ENCODE peak calls at places on chromosomes 4 and X, in ten cellular contexts. X is effector memory CD4-positive, alpha-beta T cell; A is tibial nerve; N is lung; H is cardiac muscle cell; J is SK-N-SH; E is left ventricle myocardium inferior; D is mammary epithelial cell; B is mesendoderm; Q is neural progenitor cell. T is an unnamed sample.
A peak's percentile ranks its signal among the peaks of the same experiment; 100 is the strongest.

GRCh38 chrX:106608016-106608415 is 3.8 kb upstream of the RADX start:
- DNase-seq in X (peak; percentile 13), A (no peak), N (peak; percentile 39), H (no peak), J (no peak), E (no peak), D (peak; percentile 9), B (peak; percentile 70), Q (peak; percentile 25), T (no peak)

GRCh38 chr4:88706574-88706973 is 8.9 kb upstream of the NAP1L5 start:
- DNase-seq in X (no peak), A (peak; percentile 33), N (no peak), H (peak; percentile 74), J (peak; percentile 57), E (no peak), D (peak; percentile 26), B (peak; percentile 60), Q (peak; percentile 45), T (peak; percentile 36)

GRCh38 chrX:69309074-69309792 is 144.0 kb upstream of the PJA1 start:
- DNase-seq in X (no peak), A (no peak), N (no peak), H (no peak), J (no peak), E (no peak), D (no peak), B (no peak), Q (no peak), T (no peak)

GRCh38 chr4:74682567-74683359 is 111.6 kb downstream of the BTC start:
- DNase-seq in X (no peak), A (no peak), N (peak; percentile 42), H (peak; percentile 22), J (no peak), E (no peak), D (peak; percentile 96), B (peak; percentile 95), Q (no peak), T (no peak)

GRCh38 chr4:123555500-123556273 is 159.1 kb downstream of the SPRY1 start:
- DNase-seq in X (no peak), A (peak; percentile 93), N (peak; percentile 89), H (peak; percentile 60), J (no peak), E (peak; percentile 80), D (peak; percentile 81), B (peak; percentile 23), Q (no peak), T (peak; percentile 88)

GRCh38 chrX:7689791-7690412 is 153.1 kb upstream of the VCX start:
- DNase-seq in X (no peak), A (no peak), N (no peak), H (no peak), J (no peak), E (no peak), D (peak; percentile 61), B (no peak), Q (no peak), T (no peak)

GRCh38 chr4:169044723-169045447 is 34.8 kb upstream of the CBR4 start:
- DNase-seq in X (no peak), A (no peak), N (no peak), H (no peak), J (no peak), E (no peak), D (no peak), B (no peak), Q (no peak), T (no peak)

GRCh38 chr4:76948441-76949292 is 885 bp upstream of the SEPTIN11 start:
- DNase-seq in X (peak; percentile 57), A (peak; percentile 52), N (peak; percentile 71), H (peak; percentile 94), J (peak; percentile 88), E (peak; percentile 74), D (peak; percentile 73), B (peak; percentile 95), Q (peak; percentile 91), T (peak; percentile 75)

GRCh38 chr4:27684501-27685077 is 823.9 kb downstream of the STIM2 start:
- DNase-seq in X (no peak), A (peak; percentile 50), N (no peak), H (peak; percentile 81), J (peak; percentile 15), E (peak; percentile 15), D (peak; percentile 60), B (peak; percentile 79), Q (peak; percentile 83), T (peak; percentile 18)

GRCh38 chr4:52657317-52657629 is 1.8 kb downstream of the USP46 start:
- DNase-seq in X (no peak), A (no peak), N (no peak), H (no peak), J (no peak), E (no peak), D (no peak), B (no peak), Q (no peak), T (no peak)
- H3K4me3 ChIP-seq in X (no peak overlapping the region), A (peak overlapping the region; percentile 71), N (no peak overlapping the region), H (peak overlapping the region; percentile 96), J (no peak overlapping the region), E (peak overlapping the region; percentile 90), D (peak overlapping the region; percentile 72), B (no peak overlapping the region), Q (peak overlapping the region; percentile 96), T (no peak overlapping the region)

GRCh38 chr4:52715255-52715897 is 35.8 kb downstream of the ERVMER34-1 start:
- DNase-seq in X (no peak), A (no peak), N (no peak), H (no peak), J (no peak), E (no peak), D (no peak), B (no peak), Q (no peak), T (no peak)
- H3K4me3 ChIP-seq in X (no peak overlapping the region), A (no peak overlapping the region), N (no peak overlapping the region), H (no peak overlapping the region), J (no peak overlapping the region), E (peak overlapping the region; percentile 98), D (no peak overlapping the region), B (no peak overlapping the region), Q (no peak overlapping the region), T (no peak overlapping the region)

GRCh38 chr4:156972370-156972980 is 876 bp upstream of the PDGFC start:
- DNase-seq in X (no peak), A (no peak), N (no peak), H (peak; percentile 4), J (no peak), E (no peak), D (no peak), B (no peak), Q (peak; percentile 18), T (no peak)
- H3K4me3 ChIP-seq in X (no peak overlapping the region), A (peak overlapping the region; percentile 89), N (peak overlapping the region; percentile 81), H (peak overlapping the region; percentile 71), J (peak overlapping the region; percentile 97), E (peak overlapping the region; percentile 80), D (peak overlapping the region; percentile 77), B (no peak overlapping the region), Q (peak overlapping the region; percentile 81), T (peak overlapping the region; percentile 86)

DNA sequence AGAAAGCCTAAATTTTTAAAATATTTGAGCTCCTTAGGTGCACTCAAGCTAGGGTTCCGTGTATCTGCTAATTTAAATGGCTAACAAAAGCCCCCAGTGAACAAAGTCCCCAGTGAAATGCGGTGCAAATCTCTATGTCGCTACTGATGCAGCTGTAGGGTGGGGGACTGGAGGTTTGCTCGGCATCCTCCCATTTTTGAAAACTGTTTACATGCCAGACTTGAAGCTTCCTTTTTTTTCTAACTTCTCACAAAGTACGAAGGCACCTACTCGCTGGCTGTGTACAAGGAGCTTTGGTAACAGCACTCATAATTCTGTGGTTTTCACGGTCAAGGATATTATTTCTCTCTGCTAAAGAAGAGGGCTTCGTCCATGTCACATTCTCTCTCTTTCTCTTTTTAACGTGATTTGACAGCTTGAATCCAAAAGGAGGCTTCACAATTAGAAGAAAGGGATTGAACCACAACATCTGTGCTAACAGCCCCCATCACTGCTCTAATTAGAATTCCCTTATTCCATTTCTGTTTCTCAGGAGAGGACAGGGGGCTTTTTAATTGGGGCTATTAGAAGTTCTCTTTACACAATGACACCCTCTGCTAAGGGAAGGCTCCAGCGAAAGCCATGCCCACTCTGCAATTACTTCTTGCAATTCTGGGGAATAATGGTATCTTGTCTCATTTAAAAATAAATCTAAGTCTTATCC is 46.7 kb downstream of the TMEM156 start:
- DNase-seq in X (no peak), A (no peak), N (no peak), H (no peak), J (no peak), E (no peak), D (no peak), B (no peak), Q (peak; percentile 52), T (no peak)
- H3K4me3 ChIP-seq in X (peak overlapping the region; percentile 23), A (peak overlapping the region; percentile 6), N (no peak overlapping the region), H (no peak overlapping the region), J (no peak overlapping the region), E (no peak overlapping the region), D (no peak overlapping the region), B (no peak overlapping the region), Q (peak overlapping the region; percentile 8), T (no peak overlapping the region)